ENCODE peak calls at places on chromosomes 13 and 19, in six cellular contexts. One of them, this sample, is unnamed.

GRCh38 chr13:111629933-111630332 is 309.5 kb downstream of the TEX29 start:
- DNase-seq in T-helper 1 cell: no peak
- DNase-seq in stimulated activated CD8-positive, alpha-beta memory T cell treated with anti-CD3 and anti-CD28 coated beads, Interleukin-12 subunit alpha, Interleukin-12 subunit beta, amount 100 ng/mL, for 4 hours: no peak
- DNase-seq in NCI-H1092 treated with DMSO at 0.1 percent for 48 hours: peak; percentile 90
- DNase-seq in activated T-helper 2 cell treated with anti-CD3 and anti-CD28 coated beads, Interferon-gamma antibody, Interleukin-2, Interleukin-4, amounts not matched to agents 10 μg/mL and 5 μg/mL and 100 μg/mL, durations not matched to agents 14 hours and 24 hours and 36 hours: no peak
- DNase-seq in activated naive CD4-positive, alpha-beta T cell treated with anti-CD3 and anti-CD28 coated beads for 36 hours: no peak
- DNase-seq in this sample: peak; percentile 94

GRCh38 chr19:12932392-12933286 is 872 bp downstream of the FARSA start:
- DNase-seq in activated T-helper 2 cell treated with anti-CD3 and anti-CD28 coated beads, Interferon-gamma antibody, Interleukin-2, Interleukin-4, amounts not matched to agents 10 μg/mL and 5 μg/mL and 100 μg/mL, durations not matched to agents 14 hours and 24 hours and 36 hours: no peak
- DNase-seq in activated naive CD4-positive, alpha-beta T cell treated with anti-CD3 and anti-CD28 coated beads for 36 hours: no peak
- DNase-seq in T-helper 1 cell: no peak
- DNase-seq in NCI-H1092 treated with DMSO at 0.1 percent for 48 hours: no peak
- DNase-seq in stimulated activated CD8-positive, alpha-beta memory T cell treated with anti-CD3 and anti-CD28 coated beads, Interleukin-12 subunit alpha, Interleukin-12 subunit beta, amount 100 ng/mL, for 4 hours: no peak
- DNase-seq in this sample: no peak

GRCh38 chr13:111216166-111216960 is 101.3 kb downstream of the ARHGEF7 start:
- DNase-seq in T-helper 1 cell: peak; percentile 5
- DNase-seq in stimulated activated CD8-positive, alpha-beta memory T cell treated with anti-CD3 and anti-CD28 coated beads, Interleukin-12 subunit alpha, Interleukin-12 subunit beta, amount 100 ng/mL, for 4 hours: peak; percentile 15
- DNase-seq in activated naive CD4-positive, alpha-beta T cell treated with anti-CD3 and anti-CD28 coated beads for 36 hours: peak; percentile 62
- DNase-seq in NCI-H1092 treated with DMSO at 0.1 percent for 48 hours: peak; percentile 83
- DNase-seq in activated T-helper 2 cell treated with anti-CD3 and anti-CD28 coated beads, Interferon-gamma antibody, Interleukin-2, Interleukin-4, amounts not matched to agents 10 μg/mL and 5 μg/mL and 100 μg/mL, durations not matched to agents 14 hours and 24 hours and 36 hours: no peak
- DNase-seq in this sample: peak; percentile 73

GRCh38 chr19:39679791-39680168 is 24.1 kb downstream of the LGALS16 start:
- DNase-seq in NCI-H1092 treated with DMSO at 0.1 percent for 48 hours: no peak
- DNase-seq in T-helper 1 cell: no peak
- DNase-seq in activated naive CD4-positive, alpha-beta T cell treated with anti-CD3 and anti-CD28 coated beads for 36 hours: peak; percentile 75
- DNase-seq in activated T-helper 2 cell treated with anti-CD3 and anti-CD28 coated beads, Interferon-gamma antibody, Interleukin-2, Interleukin-4, amounts not matched to agents 10 μg/mL and 5 μg/mL and 100 μg/mL, durations not matched to agents 14 hours and 24 hours and 36 hours: no peak
- DNase-seq in stimulated activated CD8-positive, alpha-beta memory T cell treated with anti-CD3 and anti-CD28 coated beads, Interleukin-12 subunit alpha, Interleukin-12 subunit beta, amount 100 ng/mL, for 4 hours: no peak
- DNase-seq in this sample: no peak

GRCh38 chr13:69324109-69324886 is 783.3 kb upstream of the ATXN8OS start:
- DNase-seq in activated naive CD4-positive, alpha-beta T cell treated with anti-CD3 and anti-CD28 coated beads for 36 hours: no peak
- DNase-seq in stimulated activated CD8-positive, alpha-beta memory T cell treated with anti-CD3 and anti-CD28 coated beads, Interleukin-12 subunit alpha, Interleukin-12 subunit beta, amount 100 ng/mL, for 4 hours: no peak
- DNase-seq in T-helper 1 cell: no peak
- DNase-seq in NCI-H1092 treated with DMSO at 0.1 percent for 48 hours: peak; percentile 84
- DNase-seq in activated T-helper 2 cell treated with anti-CD3 and anti-CD28 coated beads, Interferon-gamma antibody, Interleukin-2, Interleukin-4, amounts not matched to agents 10 μg/mL and 5 μg/mL and 100 μg/mL, durations not matched to agents 14 hours and 24 hours and 36 hours: no peak
- DNase-seq in this sample: peak; percentile 7

GRCh38 chr13:70755411-70755810 is 647.2 kb upstream of the KLHL1 start:
- DNase-seq in NCI-H1092 treated with DMSO at 0.1 percent for 48 hours: peak; percentile 32
- DNase-seq in activated naive CD4-positive, alpha-beta T cell treated with anti-CD3 and anti-CD28 coated beads for 36 hours: no peak
- DNase-seq in T-helper 1 cell: no peak
- DNase-seq in activated T-helper 2 cell treated with anti-CD3 and anti-CD28 coated beads, Interferon-gamma antibody, Interleukin-2, Interleukin-4, amounts not matched to agents 10 μg/mL and 5 μg/mL and 100 μg/mL, durations not matched to agents 14 hours and 24 hours and 36 hours: no peak
- DNase-seq in stimulated activated CD8-positive, alpha-beta memory T cell treated with anti-CD3 and anti-CD28 coated beads, Interleukin-12 subunit alpha, Interleukin-12 subunit beta, amount 100 ng/mL, for 4 hours: no peak
- DNase-seq in this sample: no peak

GRCh38 chr19:35751839-35752745 is 3.7 kb downstream of the LIN37 start:
- DNase-seq in activated naive CD4-positive, alpha-beta T cell treated with anti-CD3 and anti-CD28 coated beads for 36 hours: no peak
- DNase-seq in activated T-helper 2 cell treated with anti-CD3 and anti-CD28 coated beads, Interferon-gamma antibody, Interleukin-2, Interleukin-4, amounts not matched to agents 10 μg/mL and 5 μg/mL and 100 μg/mL, durations not matched to agents 14 hours and 24 hours and 36 hours: no peak
- DNase-seq in stimulated activated CD8-positive, alpha-beta memory T cell treated with anti-CD3 and anti-CD28 coated beads, Interleukin-12 subunit alpha, Interleukin-12 subunit beta, amount 100 ng/mL, for 4 hours: no peak
- DNase-seq in T-helper 1 cell: no peak
- DNase-seq in NCI-H1092 treated with DMSO at 0.1 percent for 48 hours: no peak
- DNase-seq in this sample: no peak

GRCh38 chr13:44768775-44769578 is 192.8 kb upstream of the TSC22D1 start:
- DNase-seq in T-helper 1 cell: no peak
- DNase-seq in activated naive CD4-positive, alpha-beta T cell treated with anti-CD3 and anti-CD28 coated beads for 36 hours: peak; percentile 65
- DNase-seq in activated T-helper 2 cell treated with anti-CD3 and anti-CD28 coated beads, Interferon-gamma antibody, Interleukin-2, Interleukin-4, amounts not matched to agents 10 μg/mL and 5 μg/mL and 100 μg/mL, durations not matched to agents 14 hours and 24 hours and 36 hours: no peak
- DNase-seq in stimulated activated CD8-positive, alpha-beta memory T cell treated with anti-CD3 and anti-CD28 coated beads, Interleukin-12 subunit alpha, Interleukin-12 subunit beta, amount 100 ng/mL, for 4 hours: no peak
- DNase-seq in NCI-H1092 treated with DMSO at 0.1 percent for 48 hours: no peak
- DNase-seq in this sample: no peak

GRCh38 chr13:98890186-98890585 is 87.7 kb downstream of the DOCK9 start:
- DNase-seq in activated T-helper 2 cell treated with anti-CD3 and anti-CD28 coated beads, Interferon-gamma antibody, Interleukin-2, Interleukin-4, amounts not matched to agents 10 μg/mL and 5 μg/mL and 100 μg/mL, durations not matched to agents 14 hours and 24 hours and 36 hours: no peak
- DNase-seq in stimulated activated CD8-positive, alpha-beta memory T cell treated with anti-CD3 and anti-CD28 coated beads, Interleukin-12 subunit alpha, Interleukin-12 subunit beta, amount 100 ng/mL, for 4 hours: peak; percentile 10
- DNase-seq in NCI-H1092 treated with DMSO at 0.1 percent for 48 hours: no peak
- DNase-seq in T-helper 1 cell: peak; percentile 35
- DNase-seq in activated naive CD4-positive, alpha-beta T cell treated with anti-CD3 and anti-CD28 coated beads for 36 hours: peak; percentile 68
- DNase-seq in this sample: no peak

GRCh38 chr19:29532097-29532496 is 6.3 kb downstream of the VSTM2B start:
- DNase-seq in activated T-helper 2 cell treated with anti-CD3 and anti-CD28 coated beads, Interferon-gamma antibody, Interleukin-2, Interleukin-4, amounts not matched to agents 10 μg/mL and 5 μg/mL and 100 μg/mL, durations not matched to agents 14 hours and 24 hours and 36 hours: no peak
- DNase-seq in activated naive CD4-positive, alpha-beta T cell treated with anti-CD3 and anti-CD28 coated beads for 36 hours: no peak
- DNase-seq in T-helper 1 cell: no peak
- DNase-seq in stimulated activated CD8-positive, alpha-beta memory T cell treated with anti-CD3 and anti-CD28 coated beads, Interleukin-12 subunit alpha, Interleukin-12 subunit beta, amount 100 ng/mL, for 4 hours: no peak
- DNase-seq in NCI-H1092 treated with DMSO at 0.1 percent for 48 hours: no peak
- DNase-seq in this sample: no peak

GRCh38 chr13:76954568-76954967 is 6.3 kb downstream of the ACOD1 start:
- DNase-seq in T-helper 1 cell: no peak
- DNase-seq in stimulated activated CD8-positive, alpha-beta memory T cell treated with anti-CD3 and anti-CD28 coated beads, Interleukin-12 subunit alpha, Interleukin-12 subunit beta, amount 100 ng/mL, for 4 hours: no peak
- DNase-seq in NCI-H1092 treated with DMSO at 0.1 percent for 48 hours: no peak
- DNase-seq in activated naive CD4-positive, alpha-beta T cell treated with anti-CD3 and anti-CD28 coated beads for 36 hours: no peak
- DNase-seq in activated T-helper 2 cell treated with anti-CD3 and anti-CD28 coated beads, Interferon-gamma antibody, Interleukin-2, Interleukin-4, amounts not matched to agents 10 μg/mL and 5 μg/mL and 100 μg/mL, durations not matched to agents 14 hours and 24 hours and 36 hours: no peak
- DNase-seq in this sample: no peak

GRCh38 chr19:46378268-46378667 is 31.4 kb downstream of the PPP5C start:
- DNase-seq in stimulated activated CD8-positive, alpha-beta memory T cell treated with anti-CD3 and anti-CD28 coated beads, Interleukin-12 subunit alpha, Interleukin-12 subunit beta, amount 100 ng/mL, for 4 hours: no peak
- DNase-seq in T-helper 1 cell: no peak
- DNase-seq in NCI-H1092 treated with DMSO at 0.1 percent for 48 hours: no peak
- DNase-seq in activated naive CD4-positive, alpha-beta T cell treated with anti-CD3 and anti-CD28 coated beads for 36 hours: no peak
- DNase-seq in activated T-helper 2 cell treated with anti-CD3 and anti-CD28 coated beads, Interferon-gamma antibody, Interleukin-2, Interleukin-4, amounts not matched to agents 10 μg/mL and 5 μg/mL and 100 μg/mL, durations not matched to agents 14 hours and 24 hours and 36 hours: no peak
- DNase-seq in this sample: peak; percentile 10

GRCh38 chr19:29573486-29573885 is 32.6 kb upstream of the POP4 start:
- DNase-seq in activated naive CD4-positive, alpha-beta T cell treated with anti-CD3 and anti-CD28 coated beads for 36 hours: no peak
- DNase-seq in activated T-helper 2 cell treated with anti-CD3 and anti-CD28 coated beads, Interferon-gamma antibody, Interleukin-2, Interleukin-4, amounts not matched to agents 10 μg/mL and 5 μg/mL and 100 μg/mL, durations not matched to agents 14 hours and 24 hours and 36 hours: no peak
- DNase-seq in stimulated activated CD8-positive, alpha-beta memory T cell treated with anti-CD3 and anti-CD28 coated beads, Interleukin-12 subunit alpha, Interleukin-12 subunit beta, amount 100 ng/mL, for 4 hours: no peak
- DNase-seq in NCI-H1092 treated with DMSO at 0.1 percent for 48 hours: no peak
- DNase-seq in T-helper 1 cell: no peak
- DNase-seq in this sample: no peak

GRCh38 chr13:106276876-106277275 is 258.6 kb downstream of the EFNB2 start:
- DNase-seq in activated T-helper 2 cell treated with anti-CD3 and anti-CD28 coated beads, Interferon-gamma antibody, Interleukin-2, Interleukin-4, amounts not matched to agents 10 μg/mL and 5 μg/mL and 100 μg/mL, durations not matched to agents 14 hours and 24 hours and 36 hours: no peak
- DNase-seq in stimulated activated CD8-positive, alpha-beta memory T cell treated with anti-CD3 and anti-CD28 coated beads, Interleukin-12 subunit alpha, Interleukin-12 subunit beta, amount 100 ng/mL, for 4 hours: no peak
- DNase-seq in NCI-H1092 treated with DMSO at 0.1 percent for 48 hours: no peak
- DNase-seq in T-helper 1 cell: no peak
- DNase-seq in activated naive CD4-positive, alpha-beta T cell treated with anti-CD3 and anti-CD28 coated beads for 36 hours: no peak
- DNase-seq in this sample: no peak